ENCODE peak calls at places on chromosomes 7 and 10, in seven cellular contexts. One of them, this sample, is unnamed.

GRCh38 chr7:63008366-63008765 is 990.3 kb upstream of the ZNF722 start:
- DNase-seq in astrocyte of the spinal cord: no peak
- DNase-seq in fibroblast of the aortic adventitia: no peak
- DNase-seq in epithelial cell of esophagus: no peak
- DNase-seq in progenitor cell of endocrine pancreas: no peak
- DNase-seq in tibial nerve: no peak
- DNase-seq in astrocyte: no peak
- DNase-seq in this sample: no peak

GRCh38 chr7:132410385-132410784 is 165.9 kb downstream of the PLXNA4 start:
- DNase-seq in astrocyte of the spinal cord: no peak
- DNase-seq in fibroblast of the aortic adventitia: no peak
- DNase-seq in epithelial cell of esophagus: no peak
- DNase-seq in progenitor cell of endocrine pancreas: no peak
- DNase-seq in tibial nerve: no peak
- DNase-seq in astrocyte: no peak
- DNase-seq in this sample: no peak

GRCh38 chr7:100602889-100603696 is 930 bp downstream of the PCOLCE start:
- DNase-seq in astrocyte of the spinal cord: peak; percentile 89
- DNase-seq in fibroblast of the aortic adventitia: peak; percentile 88
- DNase-seq in epithelial cell of esophagus: no peak
- DNase-seq in progenitor cell of endocrine pancreas: no peak
- DNase-seq in tibial nerve: peak; percentile 76
- DNase-seq in astrocyte: peak; percentile 76
- DNase-seq in this sample: no peak

GRCh38 chr10:130409346-130409745 is 273.2 kb downstream of the GLRX3 start:
- DNase-seq in astrocyte of the spinal cord: no peak
- DNase-seq in fibroblast of the aortic adventitia: no peak
- DNase-seq in epithelial cell of esophagus: no peak
- DNase-seq in progenitor cell of endocrine pancreas: no peak
- DNase-seq in tibial nerve: no peak
- DNase-seq in astrocyte: no peak
- DNase-seq in this sample: no peak

GRCh38 chr7:134685250-134685649 is 38.6 kb downstream of the BPGM start:
- DNase-seq in astrocyte of the spinal cord: no peak
- DNase-seq in fibroblast of the aortic adventitia: no peak
- DNase-seq in epithelial cell of esophagus: peak; percentile 53
- DNase-seq in progenitor cell of endocrine pancreas: no peak
- DNase-seq in tibial nerve: no peak
- DNase-seq in astrocyte: no peak
- DNase-seq in this sample: no peak

GRCh38 chr10:3619276-3619675 is 165.7 kb downstream of the KLF6 start:
- DNase-seq in astrocyte of the spinal cord: no peak
- DNase-seq in fibroblast of the aortic adventitia: no peak
- DNase-seq in epithelial cell of esophagus: no peak
- DNase-seq in progenitor cell of endocrine pancreas: no peak
- DNase-seq in tibial nerve: no peak
- DNase-seq in astrocyte: no peak
- DNase-seq in this sample: no peak

GRCh38 chr7:2621061-2621828 is 10.5 kb upstream of the TTYH3 start:
- DNase-seq in astrocyte of the spinal cord: peak; percentile 65
- DNase-seq in fibroblast of the aortic adventitia: peak; percentile 66
- DNase-seq in epithelial cell of esophagus: no peak
- DNase-seq in progenitor cell of endocrine pancreas: no peak
- DNase-seq in tibial nerve: no peak
- DNase-seq in astrocyte: peak; percentile 57
- DNase-seq in this sample: no peak

GRCh38 chr7:136049818-136050461 is 72.8 kb upstream of the MTPN start:
- DNase-seq in astrocyte of the spinal cord: no peak
- DNase-seq in fibroblast of the aortic adventitia: peak; percentile 2
- DNase-seq in epithelial cell of esophagus: peak; percentile 7
- DNase-seq in progenitor cell of endocrine pancreas: no peak
- DNase-seq in tibial nerve: no peak
- DNase-seq in astrocyte: no peak
- DNase-seq in this sample: no peak

GRCh38 chr7:155961241-155962190 is 149.3 kb upstream of the SHH start:
- DNase-seq in astrocyte of the spinal cord: peak; percentile 77
- DNase-seq in fibroblast of the aortic adventitia: peak; percentile 13
- DNase-seq in epithelial cell of esophagus: peak; percentile 88
- DNase-seq in progenitor cell of endocrine pancreas: no peak
- DNase-seq in tibial nerve: no peak
- DNase-seq in astrocyte: peak; percentile 97
- DNase-seq in this sample: no peak

GRCh38 chr7:113880467-113881040 is 38.3 kb downstream of the PPP1R3A start:
- DNase-seq in astrocyte of the spinal cord: no peak
- DNase-seq in fibroblast of the aortic adventitia: no peak
- DNase-seq in epithelial cell of esophagus: no peak
- DNase-seq in progenitor cell of endocrine pancreas: no peak
- DNase-seq in tibial nerve: no peak
- DNase-seq in astrocyte: no peak
- DNase-seq in this sample: no peak

GRCh38 chr10:89302628-89303027 is 782 bp downstream of the IFIT2 start:
- DNase-seq in astrocyte of the spinal cord: no peak
- DNase-seq in fibroblast of the aortic adventitia: peak; percentile 21
- DNase-seq in epithelial cell of esophagus: peak; percentile 51
- DNase-seq in progenitor cell of endocrine pancreas: no peak
- DNase-seq in tibial nerve: no peak
- DNase-seq in astrocyte: no peak
- DNase-seq in this sample: no peak

GRCh38 chr10:6067457-6067856 is 5.3 kb upstream of the IL2RA start:
- DNase-seq in astrocyte of the spinal cord: no peak
- DNase-seq in fibroblast of the aortic adventitia: no peak
- DNase-seq in epithelial cell of esophagus: no peak
- DNase-seq in progenitor cell of endocrine pancreas: no peak
- DNase-seq in tibial nerve: no peak
- DNase-seq in astrocyte: no peak
- DNase-seq in this sample: peak; percentile 9

GRCh38 chr10:86693721-86694369 is 25.5 kb downstream of the LDB3 start:
- DNase-seq in astrocyte of the spinal cord: peak; percentile 50
- DNase-seq in fibroblast of the aortic adventitia: peak; percentile 70
- DNase-seq in epithelial cell of esophagus: peak; percentile 46
- DNase-seq in progenitor cell of endocrine pancreas: no peak
- DNase-seq in tibial nerve: no peak
- DNase-seq in astrocyte: peak; percentile 26
- DNase-seq in this sample: no peak

GRCh38 chr10:3245395-3245794 is 72.8 kb upstream of the PITRM1 start:
- DNase-seq in astrocyte of the spinal cord: no peak
- DNase-seq in fibroblast of the aortic adventitia: no peak
- DNase-seq in epithelial cell of esophagus: no peak
- DNase-seq in progenitor cell of endocrine pancreas: no peak
- DNase-seq in tibial nerve: no peak
- DNase-seq in astrocyte: no peak
- DNase-seq in this sample: peak; percentile 53

GRCh38 chr7:18018296-18019205 is 9.1 kb downstream of the PRPS1L1 start:
- DNase-seq in astrocyte of the spinal cord: no peak
- DNase-seq in fibroblast of the aortic adventitia: peak; percentile 34
- DNase-seq in epithelial cell of esophagus: no peak
- DNase-seq in progenitor cell of endocrine pancreas: no peak
- DNase-seq in tibial nerve: no peak
- DNase-seq in astrocyte: no peak
- DNase-seq in this sample: no peak
- TF ChIP-seq CTCF in astrocyte of the spinal cord: no peak
- TF ChIP-seq CTCF in fibroblast of the aortic adventitia: no peak
- TF ChIP-seq CTCF in epithelial cell of esophagus: no peak
- TF ChIP-seq CTCF in progenitor cell of endocrine pancreas: no peak
- TF ChIP-seq CTCF in tibial nerve: no peak
- TF ChIP-seq CTCF in astrocyte: no peak
- TF ChIP-seq CTCF in this sample: no peak

GRCh38 chr7:28726563-28726962 is 231.6 kb downstream of the TRIL start:
- DNase-seq in astrocyte of the spinal cord: no peak
- DNase-seq in fibroblast of the aortic adventitia: peak; percentile 46
- DNase-seq in epithelial cell of esophagus: no peak
- DNase-seq in progenitor cell of endocrine pancreas: no peak
- DNase-seq in tibial nerve: no peak
- DNase-seq in astrocyte: no peak
- DNase-seq in this sample: no peak
- TF ChIP-seq CTCF in astrocyte of the spinal cord: no peak
- TF ChIP-seq CTCF in fibroblast of the aortic adventitia: no peak
- TF ChIP-seq CTCF in epithelial cell of esophagus: no peak
- TF ChIP-seq CTCF in progenitor cell of endocrine pancreas: no peak
- TF ChIP-seq CTCF in tibial nerve: no peak
- TF ChIP-seq CTCF in astrocyte: no peak
- TF ChIP-seq CTCF in this sample: no peak

GRCh38 chr7:17900464-17900863 is 39.8 kb downstream of the SNX13 start:
- DNase-seq in astrocyte of the spinal cord: no peak
- DNase-seq in fibroblast of the aortic adventitia: no peak
- DNase-seq in epithelial cell of esophagus: no peak
- DNase-seq in progenitor cell of endocrine pancreas: no peak
- DNase-seq in tibial nerve: no peak
- DNase-seq in astrocyte: no peak
- DNase-seq in this sample: no peak
- TF ChIP-seq CTCF in astrocyte of the spinal cord: no peak
- TF ChIP-seq CTCF in fibroblast of the aortic adventitia: no peak
- TF ChIP-seq CTCF in epithelial cell of esophagus: no peak
- TF ChIP-seq CTCF in progenitor cell of endocrine pancreas: no peak
- TF ChIP-seq CTCF in tibial nerve: no peak
- TF ChIP-seq CTCF in astrocyte: no peak
- TF ChIP-seq CTCF in this sample: no peak

DNA sequence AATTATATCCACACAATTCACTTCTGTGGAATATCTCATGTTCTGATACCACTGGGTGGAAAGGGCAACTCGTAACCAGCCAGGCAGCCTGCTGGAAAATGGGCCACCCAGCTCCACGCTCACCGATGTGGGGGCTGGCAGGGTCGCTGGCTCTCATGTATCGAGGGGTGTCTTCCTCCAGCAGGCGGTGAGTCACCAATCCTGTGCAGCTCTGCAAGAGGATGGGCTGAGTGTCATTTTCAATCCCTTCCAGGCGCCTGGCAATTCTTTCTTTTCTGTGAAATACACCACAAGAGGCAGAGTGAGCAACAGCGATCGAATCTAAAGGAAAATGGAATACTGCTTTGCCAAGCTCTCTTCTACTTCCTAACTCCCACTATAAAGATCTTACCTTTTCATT is 80.1 kb downstream of the SVIL start:
- DNase-seq in astrocyte of the spinal cord: peak; percentile 44
- DNase-seq in fibroblast of the aortic adventitia: no peak
- DNase-seq in epithelial cell of esophagus: peak; percentile 22
- DNase-seq in progenitor cell of endocrine pancreas: no peak
- DNase-seq in tibial nerve: no peak
- DNase-seq in astrocyte: peak; percentile 75
- DNase-seq in this sample: no peak
- TF ChIP-seq CTCF in astrocyte of the spinal cord: peak; percentile 14
- TF ChIP-seq CTCF in fibroblast of the aortic adventitia: no peak
- TF ChIP-seq CTCF in epithelial cell of esophagus: no peak
- TF ChIP-seq CTCF in progenitor cell of endocrine pancreas: no peak
- TF ChIP-seq CTCF in tibial nerve: no peak
- TF ChIP-seq CTCF in astrocyte: peak; percentile 23
- TF ChIP-seq CTCF in this sample: no peak

GRCh38 chr10:102601639-102602038 is 42.6 kb upstream of the TRIM8 start:
- DNase-seq in astrocyte of the spinal cord: no peak
- DNase-seq in fibroblast of the aortic adventitia: no peak
- DNase-seq in epithelial cell of esophagus: no peak
- DNase-seq in progenitor cell of endocrine pancreas: no peak
- DNase-seq in tibial nerve: no peak
- DNase-seq in astrocyte: no peak
- DNase-seq in this sample: no peak
- TF ChIP-seq CTCF in astrocyte of the spinal cord: no peak
- TF ChIP-seq CTCF in fibroblast of the aortic adventitia: no peak
- TF ChIP-seq CTCF in epithelial cell of esophagus: no peak
- TF ChIP-seq CTCF in progenitor cell of endocrine pancreas: no peak
- TF ChIP-seq CTCF in tibial nerve: no peak
- TF ChIP-seq CTCF in astrocyte: no peak
- TF ChIP-seq CTCF in this sample: no peak

DNA sequence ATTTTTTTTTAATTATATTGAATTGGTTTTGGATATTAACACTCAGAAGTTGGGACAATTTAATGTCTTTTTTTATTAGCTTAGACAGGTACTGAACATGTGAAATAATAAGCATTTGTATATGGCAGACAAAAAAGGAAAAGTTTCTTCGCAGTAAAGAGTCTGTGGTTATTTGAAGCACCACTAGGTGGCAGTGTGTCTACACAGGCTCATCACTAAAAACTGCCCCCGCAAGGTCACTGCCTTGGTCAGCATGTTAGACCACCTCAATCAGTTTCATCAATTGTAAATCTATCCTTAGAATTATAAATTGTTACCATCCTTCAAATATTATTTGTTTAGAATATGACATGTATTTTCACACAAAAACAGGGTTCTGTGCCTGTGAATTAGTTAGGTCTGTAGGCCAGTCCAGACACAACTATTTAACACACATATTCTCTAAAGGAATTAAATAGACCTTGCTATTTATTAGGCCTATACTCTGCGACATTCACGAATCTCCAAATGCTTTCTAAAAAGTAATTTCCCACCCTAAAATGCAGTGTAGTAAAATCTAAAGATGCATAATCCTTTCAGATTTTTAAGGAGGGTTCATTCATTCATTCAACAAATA is 17.0 kb downstream of the PNLIPRP3 start:
- DNase-seq in astrocyte of the spinal cord: peak; percentile 24
- DNase-seq in fibroblast of the aortic adventitia: peak; percentile 41
- DNase-seq in epithelial cell of esophagus: peak; percentile 53
- DNase-seq in progenitor cell of endocrine pancreas: no peak
- DNase-seq in tibial nerve: no peak
- DNase-seq in astrocyte: peak; percentile 16
- DNase-seq in this sample: no peak
- TF ChIP-seq CTCF in astrocyte of the spinal cord: peak; percentile 79
- TF ChIP-seq CTCF in fibroblast of the aortic adventitia: peak; percentile 77
- TF ChIP-seq CTCF in epithelial cell of esophagus: peak; percentile 88
- TF ChIP-seq CTCF in progenitor cell of endocrine pancreas: peak; percentile 95
- TF ChIP-seq CTCF in tibial nerve: peak; percentile 49
- TF ChIP-seq CTCF in astrocyte: peak; percentile 85
- TF ChIP-seq CTCF in this sample: peak; percentile 35

GRCh38 chr10:13586676-13587355 is at the start of gene PRPF18:
- DNase-seq in astrocyte of the spinal cord: peak; percentile 93
- DNase-seq in fibroblast of the aortic adventitia: peak; percentile 94
- DNase-seq in epithelial cell of esophagus: peak; percentile 96
- DNase-seq in progenitor cell of endocrine pancreas: peak; percentile 86
- DNase-seq in tibial nerve: peak; percentile 82
- DNase-seq in astrocyte: peak; percentile 84
- DNase-seq in this sample: peak; percentile 95

GRCh38 chr10:13592306-13592705 is 5.5 kb downstream of the PRPF18 start:
- DNase-seq in astrocyte of the spinal cord: no peak
- DNase-seq in fibroblast of the aortic adventitia: no peak
- DNase-seq in epithelial cell of esophagus: no peak
- DNase-seq in progenitor cell of endocrine pancreas: no peak
- DNase-seq in tibial nerve: no peak
- DNase-seq in astrocyte: no peak
- DNase-seq in this sample: no peak

GRCh38 chr10:13587367-13587766 is 602 bp downstream of the PRPF18 start:
- DNase-seq in astrocyte of the spinal cord: no peak
- DNase-seq in fibroblast of the aortic adventitia: no peak
- DNase-seq in epithelial cell of esophagus: peak; percentile 21
- DNase-seq in progenitor cell of endocrine pancreas: no peak
- DNase-seq in tibial nerve: no peak
- DNase-seq in astrocyte: no peak
- DNase-seq in this sample: no peak

GRCh38 chr10:13590886-13591285 is 4.1 kb downstream of the PRPF18 start:
- DNase-seq in astrocyte of the spinal cord: no peak
- DNase-seq in fibroblast of the aortic adventitia: no peak
- DNase-seq in epithelial cell of esophagus: no peak
- DNase-seq in progenitor cell of endocrine pancreas: no peak
- DNase-seq in tibial nerve: no peak
- DNase-seq in astrocyte: no peak
- DNase-seq in this sample: no peak

GRCh38 chr10:13589316-13589715 is 2.6 kb downstream of the PRPF18 start:
- DNase-seq in astrocyte of the spinal cord: no peak
- DNase-seq in fibroblast of the aortic adventitia: no peak
- DNase-seq in epithelial cell of esophagus: peak; percentile 13
- DNase-seq in progenitor cell of endocrine pancreas: no peak
- DNase-seq in tibial nerve: no peak
- DNase-seq in astrocyte: no peak
- DNase-seq in this sample: no peak
- TF ChIP-seq CTCF in astrocyte of the spinal cord: peak; percentile 8
- TF ChIP-seq CTCF in fibroblast of the aortic adventitia: no peak
- TF ChIP-seq CTCF in epithelial cell of esophagus: peak; percentile 32
- TF ChIP-seq CTCF in progenitor cell of endocrine pancreas: no peak
- TF ChIP-seq CTCF in tibial nerve: no peak
- TF ChIP-seq CTCF in astrocyte: no peak
- TF ChIP-seq CTCF in this sample: no peak

This sample was measured in suprapubic skin.